ENCODE peak calls at places on chromosomes 12 and 14, in nine cellular contexts. T is ascending aorta; Y is effector memory CD4-positive, alpha-beta T cell; C is neuronal stem cell; R is left ventricle myocardium inferior; V is upper lobe of right lung; P is fibroblast of lung; Q is adipocyte; K is A673. X is an unnamed sample. For H3K4me1 and H3K36me3, the result is how much of the 10 kb centered on the place peaks cover.

GRCh38 chr12:63907561-63907960 is 63.1 kb downstream of the SRGAP1 start:
- DNase-seq in T (no peak), Y (no peak), C (no peak), R (no peak), V (no peak), P (peak), Q (no peak), K (no peak), X (no peak)

GRCh38 chr14:53772936-53773335 is 183.7 kb downstream of the BMP4 start:
- DNase-seq in T (no peak), Y (no peak), C (no peak), R (no peak), V (no peak), P (no peak), Q (no peak), K (no peak), X (no peak)

GRCh38 chr12:27703720-27704452 is 6.7 kb upstream of the MRPS35 start:
- DNase-seq in T (peak), Y (peak), C (peak), R (peak), V (no peak), P (peak), Q (peak), K (peak), X (peak)

GRCh38 chr14:92969470-92970232 is 46.7 kb downstream of the CHGA start:
- DNase-seq in T (no peak), Y (no peak), C (no peak), R (peak), V (no peak), P (no peak), Q (no peak), K (no peak), X (no peak)

GRCh38 chr14:103144085-103144484 is 20.8 kb downstream of the TNFAIP2 start:
- DNase-seq in T (no peak), Y (no peak), C (no peak), R (no peak), V (no peak), P (peak), Q (peak), K (no peak), X (no peak)

GRCh38 chr14:54478621-54479215 is 10.1 kb downstream of the GMFB start:
- DNase-seq in T (no peak), Y (no peak), C (no peak), R (no peak), V (no peak), P (no peak), Q (no peak), K (no peak), X (no peak)

GRCh38 chr14:75783184-75783583 is 122.1 kb downstream of the TTLL5 start:
- DNase-seq in T (no peak), Y (no peak), C (no peak), R (no peak), V (no peak), P (no peak), Q (no peak), K (no peak), X (no peak)

GRCh38 chr12:75975692-75976091 is 55.9 kb downstream of the PHLDA1 start:
- DNase-seq in T (no peak), Y (no peak), C (no peak), R (no peak), V (no peak), P (no peak), Q (no peak), K (peak), X (no peak)

GRCh38 chr14:23378612-23379220 is 1.9 kb downstream of the CMTM5 start:
- DNase-seq in T (no peak), Y (no peak), C (no peak), R (no peak), V (no peak), P (no peak), Q (no peak), K (no peak), X (no peak)

GRCh38 chr12:59010948-59011347 is 90.6 kb upstream of the LRIG3 start:
- DNase-seq in T (no peak), Y (no peak), C (no peak), R (no peak), V (peak), P (no peak), Q (no peak), K (no peak), X (no peak)

GRCh38 chr14:96055753-96056508 is 16.8 kb downstream of the C14orf132 start:
- DNase-seq in T (peak), Y (no peak), C (no peak), R (no peak), V (no peak), P (no peak), Q (no peak), K (no peak), X (no peak)

GRCh38 chr12:19710811-19711793 is 271.8 kb downstream of the AEBP2 start:
- DNase-seq in T (peak), Y (no peak), C (no peak), R (no peak), V (no peak), P (peak), Q (no peak), K (no peak), X (no peak)

GRCh38 chr14:47919334-47919846 is 244.0 kb upstream of the MDGA2 start:
- DNase-seq in T (no peak), Y (no peak), C (no peak), R (no peak), V (no peak), P (no peak), Q (no peak), K (no peak), X (no peak)

GRCh38 chr12:92408072-92408900 is 262.6 kb upstream of the BTG1 start:
- DNase-seq in T (no peak), Y (peak), C (no peak), R (no peak), V (no peak), P (peak), Q (peak), K (peak), X (no peak)

GRCh38 chr12:116551952-116552749 is 7.0 kb upstream of the MAP1LC3B2 start:
- DNase-seq in T (no peak), Y (no peak), C (no peak), R (no peak), V (no peak), P (peak), Q (peak), K (peak), X (no peak)

GRCh38 chr12:130916251-130916911 is 37.3 kb upstream of the ADGRD1 start:
- DNase-seq in T (peak), Y (no peak), C (peak), R (peak), V (peak), P (peak), Q (peak), K (peak), X (no peak)

GRCh38 chr14:35044939-35045797 is 904 bp upstream of the FAM177A1 start:
- DNase-seq in T (no peak), Y (no peak), C (no peak), R (no peak), V (no peak), P (no peak), Q (peak), K (no peak), X (no peak)

GRCh38 chr12:17976202-17976601 is 113.8 kb downstream of the RERGL start:
- DNase-seq in T (no peak), Y (no peak), C (peak), R (no peak), V (no peak), P (no peak), Q (no peak), K (peak), X (no peak)

GRCh38 chr12:12010277-12011031 is 60.3 kb upstream of the BCL2L14 start:
- DNase-seq in T (peak), Y (peak), C (no peak), R (peak), V (peak), P (peak), Q (no peak), K (peak), X (peak)

GRCh38 chr14:54796961-54797360 is 105.7 kb downstream of the GCH1 start:
- DNase-seq in T (no peak), Y (no peak), C (no peak), R (no peak), V (no peak), P (peak), Q (peak), K (no peak), X (no peak)

GRCh38 chr14:63960926-63961567 is 108.2 kb downstream of the SYNE2 start:
- DNase-seq in T (no peak), Y (no peak), C (no peak), R (no peak), V (no peak), P (peak), Q (peak), K (no peak), X (no peak)

GRCh38 chr12:12047682-12048081 is 23.1 kb upstream of the BCL2L14 start:
- DNase-seq in T (no peak), Y (no peak), C (no peak), R (no peak), V (no peak), P (no peak), Q (no peak), K (no peak), X (no peak)

GRCh38 chr12:93563807-93564538 is 8.5 kb upstream of the SOCS2 start:
- DNase-seq in T (no peak), Y (no peak), C (no peak), R (no peak), V (no peak), P (peak), Q (no peak), K (peak), X (no peak)

GRCh38 chr14:42533476-42533875 is 926.8 kb downstream of the LRFN5 start:
- DNase-seq in T (no peak), Y (no peak), C (no peak), R (no peak), V (no peak), P (no peak), Q (no peak), K (no peak), X (no peak)

GRCh38 chr12:38905480-38906351 is at the start of gene CPNE8:
- DNase-seq in T (peak), Y (peak), C (peak), R (peak), V (peak), P (no peak), Q (no peak), K (peak), X (peak)

GRCh38 chr12:106082216-106083175 is 56.3 kb downstream of the NUAK1 start:
- DNase-seq in T (peak), Y (no peak), C (no peak), R (no peak), V (no peak), P (no peak), Q (no peak), K (no peak), X (no peak)
- H3K4me1 ChIP-seq in T (under half), Y (under half), C (under half), R (half or more), V (under half), P (under half), Q (half or more), K (under half), X (under half)

GRCh38 chr12:95511962-95512361 is 38.0 kb downstream of the METAP2 start:
- DNase-seq in T (no peak), Y (no peak), C (no peak), R (no peak), V (no peak), P (no peak), Q (no peak), K (no peak), X (no peak)

GRCh38 chr12:95504140-95504539 is 30.2 kb downstream of the METAP2 start:
- DNase-seq in T (no peak), Y (no peak), C (no peak), R (no peak), V (no peak), P (no peak), Q (no peak), K (no peak), X (no peak)

GRCh38 chr12:95509300-95509699 is 35.3 kb downstream of the METAP2 start:
- DNase-seq in T (no peak), Y (no peak), C (no peak), R (no peak), V (no peak), P (no peak), Q (no peak), K (no peak), X (no peak)

GRCh38 chr12:95505039-95505438 is 31.1 kb downstream of the METAP2 start:
- DNase-seq in T (no peak), Y (no peak), C (no peak), R (no peak), V (no peak), P (no peak), Q (no peak), K (no peak), X (no peak)

DNA sequence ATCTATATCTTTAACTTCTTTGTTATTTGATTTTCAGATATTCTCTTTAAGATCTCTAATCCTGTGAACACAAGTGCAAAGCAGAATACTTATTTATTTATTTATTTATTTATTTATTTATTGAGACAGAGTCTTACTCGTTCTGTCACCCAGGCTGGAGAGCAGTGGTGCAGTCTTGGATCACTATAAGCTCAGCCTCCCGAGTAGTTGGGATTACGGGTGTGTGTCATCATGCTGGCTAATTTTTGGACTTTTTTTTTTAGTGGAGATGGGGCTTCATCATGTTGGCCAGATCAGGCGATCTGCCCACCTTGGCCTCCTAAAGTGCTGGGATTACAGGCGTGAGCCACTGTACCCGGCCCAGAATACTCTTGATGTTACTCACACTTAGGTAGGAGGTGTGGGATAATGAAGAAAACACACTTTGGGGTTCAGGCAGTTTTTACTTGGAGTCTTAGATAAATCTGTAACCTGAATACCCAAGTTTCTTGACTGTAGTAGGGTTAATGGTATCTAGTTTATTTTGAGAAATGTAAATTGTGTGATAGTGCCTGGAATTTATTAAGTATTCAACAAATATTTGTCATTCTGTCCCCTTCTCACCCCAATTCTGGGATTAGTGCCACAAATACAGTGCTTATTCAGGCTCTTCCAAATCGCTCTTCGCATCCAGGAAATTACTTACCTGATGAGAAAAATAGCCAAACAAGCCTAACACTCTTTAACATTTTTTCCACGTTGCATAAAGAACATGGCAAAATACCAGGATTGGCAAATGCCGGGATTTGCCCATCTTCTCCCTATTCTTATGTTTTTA is 33.0 kb downstream of the METAP2 start:
- DNase-seq in T (no peak), Y (no peak), C (no peak), R (no peak), V (no peak), P (peak), Q (no peak), K (peak), X (no peak)
- H3K36me3 ChIP-seq in T (under half), Y (half or more), C (half or more), R (half or more), V (half or more), P (under half), Q (half or more), K (half or more), X (half or more)

DNA sequence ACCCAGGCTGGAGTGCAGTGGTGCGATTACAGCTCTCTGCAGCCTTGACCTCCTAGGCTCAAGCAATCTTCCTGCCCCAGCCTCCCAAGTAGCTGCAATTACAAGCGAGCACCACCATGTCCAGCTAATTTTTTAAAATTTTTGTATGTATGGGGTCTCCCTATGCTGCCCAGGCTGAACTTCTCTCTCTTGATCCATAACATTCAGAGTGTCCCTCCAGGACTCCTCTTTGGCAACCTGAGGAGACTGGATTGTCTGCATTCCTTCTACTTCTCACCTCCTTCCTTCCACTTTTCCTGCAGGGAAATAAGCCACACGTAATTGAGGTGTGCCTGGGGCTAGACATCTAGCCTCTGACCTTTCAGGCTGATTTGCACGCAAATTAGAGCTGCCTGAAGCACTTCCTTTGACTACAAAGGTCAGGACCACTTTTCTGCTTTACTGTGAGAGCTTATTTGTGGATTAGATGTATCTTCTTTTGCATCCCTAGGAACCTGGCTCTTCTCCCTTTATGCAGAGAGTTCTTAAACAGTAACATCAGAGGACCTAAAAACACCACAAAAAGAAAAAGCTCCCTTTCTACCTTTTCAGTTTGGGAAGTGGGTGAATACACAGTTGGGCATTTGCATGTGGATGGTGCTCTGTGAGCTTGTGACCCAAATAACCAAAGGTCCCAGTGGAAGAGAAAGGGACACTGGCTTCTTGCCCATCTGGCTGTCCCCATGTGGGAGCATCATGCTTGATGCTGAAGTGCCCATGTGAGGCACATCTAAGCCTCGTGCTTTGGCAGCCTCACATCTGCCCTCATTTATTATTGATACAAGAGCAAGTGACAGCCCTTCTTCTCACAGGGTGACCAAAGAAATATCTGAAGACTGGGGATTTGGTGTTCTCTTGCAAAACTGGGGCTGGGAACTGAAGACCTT is 33.5 kb downstream of the PYGL start:
- DNase-seq in T (no peak), Y (no peak), C (no peak), R (no peak), V (no peak), P (no peak), Q (no peak), K (no peak), X (no peak)
- H3K4me1 ChIP-seq in T (under half), Y (under half), C (under half), R (under half), V (under half), P (under half), Q (under half), K (under half), X (under half)

GRCh38 chr12:57511588-57512325 is 8.6 kb downstream of the DDIT3 start:
- DNase-seq in T (no peak), Y (no peak), C (no peak), R (no peak), V (no peak), P (no peak), Q (no peak), K (no peak), X (no peak)
- H3K36me3 ChIP-seq in T (half or more), Y (half or more), C (half or more), R (half or more), V (half or more), P (under half), Q (half or more), K (half or more), X (half or more)

DNA sequence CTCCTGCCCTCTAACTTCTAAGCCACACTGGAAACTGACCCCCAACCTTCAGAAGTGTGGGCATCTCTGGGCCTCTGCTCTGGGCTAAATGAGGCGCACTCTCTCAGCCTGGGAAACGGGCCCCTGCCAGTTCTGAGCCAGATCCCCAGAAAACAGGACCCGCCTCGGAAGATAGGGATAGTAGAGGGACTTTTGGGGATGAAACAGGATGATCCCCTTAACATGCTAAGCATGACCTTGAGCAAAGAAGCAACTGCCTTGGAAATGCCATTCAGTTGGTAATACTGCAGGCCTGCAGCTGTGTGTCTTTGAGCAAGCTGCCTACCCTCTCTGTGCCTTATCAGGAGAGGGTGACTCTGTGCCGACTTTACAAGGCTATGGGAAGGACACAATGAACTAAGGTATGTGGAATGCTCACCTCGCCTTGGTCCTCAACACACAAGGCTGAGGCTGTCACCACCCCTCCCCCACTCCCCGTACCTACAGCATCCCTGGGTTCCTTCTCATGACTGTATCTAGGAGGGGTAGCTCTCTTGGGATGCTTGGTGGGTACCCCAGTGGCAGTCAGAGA is 54.0 kb downstream of the NCOR2 start:
- DNase-seq in T (no peak), Y (no peak), C (no peak), R (no peak), V (no peak), P (no peak), Q (no peak), K (no peak), X (no peak)
- H3K4me1 ChIP-seq in T (under half), Y (under half), C (half or more), R (half or more), V (half or more), P (under half), Q (half or more), K (half or more), X (under half)

X was measured in naive thymus-derived CD4-positive, alpha-beta T cell.